ENCODE peak calls at places on chromosomes 11 and 22, in four cellular contexts. R is SK-MEL-5; B is stimulated activated naive CD4-positive, alpha-beta T cell; Q is NCI-H187. W is an unnamed sample.

GRCh38 chr22:37820350-37820749 is 2.8 kb upstream of the GALR3 start:
- DNase-seq in Q (no peak), R (no peak), B (no peak), W (no peak)

GRCh38 chr22:43443072-43443471 is 31.3 kb downstream of the MPPED1 start:
- DNase-seq in B (no peak), R (no peak), Q (no peak), W (no peak)

GRCh38 chr22:48489551-48490512 is 1337.8 kb downstream of the BRD1 start:
- DNase-seq in B (no peak), R (no peak), Q (no peak), W (no peak)

GRCh38 chr11:73288873-73289707 is 17.0 kb downstream of the P2RY6 start:
- DNase-seq in B (peak), R (peak), Q (peak), W (peak)

GRCh38 chr11:114392735-114393667 is 7.3 kb downstream of the C11orf71 start:
- DNase-seq in B (no peak), R (peak), Q (no peak), W (no peak)

GRCh38 chr11:16410479-16410878 is 54.1 kb upstream of the SOX6 start:
- DNase-seq in B (no peak), R (peak), Q (no peak), W (no peak)

GRCh38 chr22:47401976-47402770 is 639.7 kb downstream of the TBC1D22A start:
- DNase-seq in B (no peak), Q (no peak), R (peak), W (no peak)

GRCh38 chr11:1728281-1728680 is 22.1 kb downstream of the IFITM10 start:
- DNase-seq in B (no peak), Q (no peak), R (no peak), W (no peak)

GRCh38 chr11:11396290-11397042 is 43.4 kb upstream of the CSNK2A3 start:
- DNase-seq in Q (no peak), R (no peak), B (no peak), W (no peak)

GRCh38 chr11:15594607-15595006 is 479.9 kb downstream of the INSC start:
- DNase-seq in R (no peak), Q (no peak), B (no peak), W (no peak)

GRCh38 chr11:70796601-70797000 is 398.3 kb downstream of the CTTN start:
- DNase-seq in B (no peak), Q (no peak), R (peak), W (no peak)

GRCh38 chr11:104918113-104918824 is 20.0 kb upstream of the CASP12 start:
- DNase-seq in B (peak), Q (no peak), R (no peak), W (no peak)

GRCh38 chr11:101848262-101848661 is 66.5 kb upstream of the CEP126 start:
- DNase-seq in Q (no peak), B (no peak), R (peak), W (no peak)

GRCh38 chr11:122751298-122752070 is 86.8 kb upstream of the CRTAM start:
- DNase-seq in B (no peak), R (no peak), Q (no peak), W (no peak)

GRCh38 chr11:118514103-118514502 is 13.2 kb upstream of the TTC36 start:
- DNase-seq in R (no peak), B (peak), Q (no peak), W (no peak)

GRCh38 chr11:32847511-32847910 is 17.8 kb downstream of the PRRG4 start:
- DNase-seq in Q (no peak), R (no peak), B (no peak), W (no peak)

GRCh38 chr11:86091566-86091965 is 22.7 kb upstream of the PICALM start:
- DNase-seq in R (no peak), B (no peak), Q (no peak), W (no peak)

GRCh38 chr11:73566422-73566821 is 31.5 kb downstream of the FAM168A start:
- DNase-seq in B (no peak), R (no peak), Q (no peak), W (no peak)

GRCh38 chr22:17707526-17707925 is 66.7 kb downstream of the BID start:
- DNase-seq in B (no peak), Q (no peak), R (peak), W (no peak)

GRCh38 chr11:36609383-36609782 is 11.3 kb upstream of the RAG2 start:
- DNase-seq in R (no peak), B (no peak), Q (no peak), W (no peak)

GRCh38 chr11:107545101-107545514 is 20.4 kb downstream of the ALKBH8 start:
- DNase-seq in Q (no peak), B (no peak), R (peak), W (no peak)

GRCh38 chr22:24265734-24266133 is 4.9 kb upstream of the SPECC1L start:
- DNase-seq in Q (no peak), B (no peak), R (no peak), W (no peak)

GRCh38 chr22:17012267-17012666 is 4.2 kb upstream of the GAB4 start:
- DNase-seq in B (no peak), R (no peak), Q (no peak), W (no peak)

GRCh38 chr11:10875430-10876021 is 17.7 kb upstream of the ZBED5 start:
- DNase-seq in B (no peak), Q (no peak), R (no peak), W (no peak)

GRCh38 chr11:84514436-84514835 is 1112.7 kb downstream of the DLG2 start:
- DNase-seq in R (no peak), B (no peak), Q (no peak), W (no peak)

GRCh38 chr11:33266418-33267215 is 9.4 kb downstream of the HIPK3 start:
- DNase-seq in B (no peak), R (peak), Q (no peak), W (no peak)

GRCh38 chr22:40024201-40025061 is 29.7 kb downstream of the FAM83F start:
- DNase-seq in Q (no peak), R (peak), B (peak), W (peak)

GRCh38 chr11:101817536-101817935 is 97.3 kb upstream of the CEP126 start:
- DNase-seq in Q (no peak), B (no peak), R (no peak), W (no peak)

GRCh38 chr11:5684627-5685362 is at the start of gene TRIM5:
- DNase-seq in Q (no peak), R (peak), B (peak), W (peak)

GRCh38 chr11:76203131-76203925 is 3.0 kb downstream of the WNT11 start:
- DNase-seq in Q (no peak), B (no peak), R (no peak), W (no peak)

GRCh38 chr11:1832989-1833365 is 1.8 kb upstream of the SYT8 start:
- DNase-seq in Q (no peak), B (no peak), R (no peak), W (no peak)

W was measured in T follicular helper cell.